ENCODE peak calls at places on chromosomes 12 and 14, in six cellular contexts. Y is iPS DF 6.9; A is CD8-positive, alpha-beta T cell; F is heart left ventricle; T is tibial nerve; O is psoas muscle. R is an unnamed sample.

GRCh38 chr14:20215196-20215595 is 8.3 kb upstream of the OR11H6 start:
- DNase-seq in T (no peak), Y (no peak), O (no peak), F (no peak), A (no peak), R (no peak)

GRCh38 chr12:52436000-52436827 is 2.0 kb upstream of the KRT75 start:
- DNase-seq in O (no peak), Y (no peak), F (no peak), A (no peak), T (no peak), R (no peak)

GRCh38 chr14:34348592-34348991 is 113.4 kb downstream of the SPTSSA start:
- DNase-seq in Y (no peak), F (no peak), O (no peak), A (no peak), T (no peak), R (no peak)

GRCh38 chr14:104314251-104314941 is 176.0 kb downstream of the KIF26A start:
- DNase-seq in T (no peak), A (no peak), Y (no peak), F (no peak), O (peak; percentile 24), R (no peak)

GRCh38 chr12:49198431-49199155 is 9.7 kb upstream of the TUBA1A start:
- DNase-seq in F (peak; percentile 67), Y (no peak), A (no peak), T (no peak), O (no peak), R (no peak)

GRCh38 chr14:24426912-24427536 is 2.4 kb downstream of the CBLN3 start:
- DNase-seq in A (no peak), T (no peak), Y (no peak), F (no peak), O (no peak), R (no peak)

GRCh38 chr12:122880668-122881067 is 15.3 kb downstream of the VPS37B start:
- DNase-seq in T (no peak), Y (no peak), F (no peak), O (no peak), A (no peak), R (no peak)

GRCh38 chr12:40104461-40105264 is 1.2 kb downstream of the SLC2A13 start:
- DNase-seq in Y (no peak), F (peak; percentile 26), A (no peak), T (no peak), O (no peak), R (no peak)

GRCh38 chr12:52461693-52462092 is 9.7 kb upstream of the KRT6B start:
- DNase-seq in T (no peak), O (no peak), Y (no peak), F (no peak), A (no peak), R (no peak)

GRCh38 chr14:90569606-90570462 is 173.0 kb downstream of the CALM1 start:
- DNase-seq in A (no peak), F (no peak), Y (no peak), T (no peak), O (peak; percentile 35), R (peak; percentile 61)

GRCh38 chr14:35669782-35670181 is 135.8 kb downstream of the INSM2 start:
- DNase-seq in F (no peak), A (no peak), O (no peak), Y (no peak), T (no peak), R (no peak)
- H3K36me3 ChIP-seq in F (peaks cover 12% of the 10 kb centered on the region), A (peaks cover 4% of the 10 kb centered on the region), O (peaks cover 79% of the 10 kb centered on the region), Y (no peaks in the 10 kb centered on the region), T (peaks cover 5% of the 10 kb centered on the region), R (peaks cover 3% of the 10 kb centered on the region)

GRCh38 chr12:5914387-5915149 is 30.5 kb downstream of the ANO2 start:
- DNase-seq in T (no peak), O (no peak), F (no peak), A (no peak), Y (no peak), R (no peak)

GRCh38 chr12:5912437-5913334 is 32.4 kb downstream of the ANO2 start:
- DNase-seq in T (no peak), F (no peak), Y (peak; percentile 64), A (no peak), O (no peak), R (no peak)

GRCh38 chr12:5916785-5917290 is 28.2 kb downstream of the ANO2 start:
- DNase-seq in O (no peak), F (no peak), T (no peak), Y (no peak), A (no peak), R (no peak)

GRCh38 chr12:5912011-5912410 is 33.0 kb downstream of the ANO2 start:
- DNase-seq in O (no peak), F (no peak), A (no peak), Y (no peak), T (no peak), R (no peak)

DNA sequence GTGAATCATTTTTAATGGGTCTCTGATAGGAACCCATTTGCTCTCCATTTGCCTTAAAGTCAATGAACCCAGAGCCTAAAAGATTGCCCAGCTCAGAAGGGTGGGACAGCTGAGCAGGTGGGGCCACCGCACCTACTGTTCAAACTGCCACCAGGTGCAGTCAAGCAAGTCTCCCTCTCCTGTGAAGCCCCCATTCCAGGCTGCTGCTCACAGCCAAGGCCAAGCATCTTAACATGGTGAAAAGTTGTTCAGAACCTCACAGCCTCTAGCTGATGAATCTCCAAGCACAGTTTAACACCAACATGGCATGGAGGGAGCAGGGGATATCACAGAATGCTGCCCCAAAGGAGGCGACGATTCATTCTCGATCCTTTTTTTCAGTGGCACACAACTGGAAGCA is 29.5 kb downstream of the ANO2 start:
- DNase-seq in T (no peak), O (no peak), A (no peak), F (no peak), Y (no peak), R (no peak)
- H3K36me3 ChIP-seq in T (no peaks in the 10 kb centered on the region), O (no peaks in the 10 kb centered on the region), A (no peaks in the 10 kb centered on the region), F (no peaks in the 10 kb centered on the region), Y (no peaks in the 10 kb centered on the region), R (no peaks in the 10 kb centered on the region)

GRCh38 chr12:64687816-64688599 is 71.2 kb downstream of the GNS start:
- DNase-seq in O (no peak), Y (no peak), T (no peak), A (no peak), F (no peak), R (no peak)

GRCh38 chr12:64688715-64689114 is 70.5 kb downstream of the GNS start:
- DNase-seq in Y (no peak), A (no peak), F (no peak), T (no peak), O (no peak), R (no peak)

GRCh38 chr12:64691793-64692583 is 67.2 kb downstream of the GNS start:
- DNase-seq in Y (no peak), F (no peak), O (no peak), T (no peak), A (no peak), R (no peak)

GRCh38 chr12:64694130-64695078 is 64.8 kb downstream of the GNS start:
- DNase-seq in F (no peak), Y (no peak), A (no peak), O (no peak), T (no peak), R (no peak)

DNA sequence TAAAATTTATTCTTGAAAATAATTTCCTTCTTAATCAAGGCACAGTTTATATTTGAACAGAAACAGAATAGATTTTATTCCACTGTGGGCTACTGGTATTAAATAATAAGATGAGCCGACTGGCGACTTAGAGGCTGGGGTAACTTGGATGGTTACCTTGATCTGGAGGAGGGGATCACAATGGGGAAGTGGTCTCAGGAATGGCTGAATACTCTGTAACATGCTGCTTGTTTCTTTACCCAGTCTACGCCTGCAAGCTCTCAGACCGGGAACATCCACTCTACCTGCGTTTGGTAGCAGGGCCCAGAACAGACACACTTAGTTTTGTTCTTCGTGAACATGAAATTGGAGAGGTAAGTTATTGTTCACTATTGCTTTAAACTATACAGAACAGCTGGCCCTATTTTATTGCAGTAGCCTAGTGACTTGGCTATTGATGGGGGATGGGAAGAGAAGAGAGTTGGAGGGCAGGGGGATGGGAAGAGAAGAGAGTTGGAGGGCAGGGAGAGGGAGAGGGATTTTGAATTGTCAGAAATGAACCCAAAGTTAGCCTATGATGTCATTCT is 67.9 kb downstream of the GNS start:
- DNase-seq in O (no peak), A (no peak), Y (peak; percentile 57), F (no peak), T (no peak), R (no peak)
- H3K36me3 ChIP-seq in O (peaks cover 15% of the 10 kb centered on the region), A (peaks cover 29% of the 10 kb centered on the region), Y (no peaks in the 10 kb centered on the region), F (no peaks in the 10 kb centered on the region), T (no peaks in the 10 kb centered on the region), R (no peaks in the 10 kb centered on the region)

GRCh38 chr12:884746-885414 is 64.6 kb downstream of the RAD52 start:
- DNase-seq in A (no peak), F (no peak), Y (no peak), O (no peak), T (no peak), R (no peak)
- H3K36me3 ChIP-seq in A (peaks cover 80% of the 10 kb centered on the region), F (peaks cover 91% of the 10 kb centered on the region), Y (peaks cover 24% of the 10 kb centered on the region), O (peaks cover 100% of the 10 kb centered on the region), T (peaks cover 18% of the 10 kb centered on the region), R (peaks cover 3% of the 10 kb centered on the region)

GRCh38 chr12:106073179-106073578 is 65.6 kb downstream of the NUAK1 start:
- DNase-seq in O (no peak), A (no peak), F (no peak), Y (no peak), T (no peak), R (no peak)
- H3K36me3 ChIP-seq in O (peaks cover 46% of the 10 kb centered on the region), A (no peaks in the 10 kb centered on the region), F (peaks cover 12% of the 10 kb centered on the region), Y (no peaks in the 10 kb centered on the region), T (no peaks in the 10 kb centered on the region), R (no peaks in the 10 kb centered on the region)

GRCh38 chr12:124490584-124491305 is 76.7 kb downstream of the NCOR2 start:
- DNase-seq in F (peak; percentile 94), O (peak; percentile 93), T (peak; percentile 68), A (no peak), Y (no peak), R (no peak)
- H3K36me3 ChIP-seq in F (no peaks in the 10 kb centered on the region), O (peaks cover 38% of the 10 kb centered on the region), T (no peaks in the 10 kb centered on the region), A (no peaks in the 10 kb centered on the region), Y (peaks cover 21% of the 10 kb centered on the region), R (no peaks in the 10 kb centered on the region)

GRCh38 chr12:50901685-50902113 is 50.6 kb upstream of the HIGD1C start:
- DNase-seq in A (no peak), O (no peak), F (no peak), Y (no peak), T (no peak), R (no peak)
- H3K36me3 ChIP-seq in A (no peaks in the 10 kb centered on the region), O (no peaks in the 10 kb centered on the region), F (no peaks in the 10 kb centered on the region), Y (no peaks in the 10 kb centered on the region), T (no peaks in the 10 kb centered on the region), R (no peaks in the 10 kb centered on the region)

DNA sequence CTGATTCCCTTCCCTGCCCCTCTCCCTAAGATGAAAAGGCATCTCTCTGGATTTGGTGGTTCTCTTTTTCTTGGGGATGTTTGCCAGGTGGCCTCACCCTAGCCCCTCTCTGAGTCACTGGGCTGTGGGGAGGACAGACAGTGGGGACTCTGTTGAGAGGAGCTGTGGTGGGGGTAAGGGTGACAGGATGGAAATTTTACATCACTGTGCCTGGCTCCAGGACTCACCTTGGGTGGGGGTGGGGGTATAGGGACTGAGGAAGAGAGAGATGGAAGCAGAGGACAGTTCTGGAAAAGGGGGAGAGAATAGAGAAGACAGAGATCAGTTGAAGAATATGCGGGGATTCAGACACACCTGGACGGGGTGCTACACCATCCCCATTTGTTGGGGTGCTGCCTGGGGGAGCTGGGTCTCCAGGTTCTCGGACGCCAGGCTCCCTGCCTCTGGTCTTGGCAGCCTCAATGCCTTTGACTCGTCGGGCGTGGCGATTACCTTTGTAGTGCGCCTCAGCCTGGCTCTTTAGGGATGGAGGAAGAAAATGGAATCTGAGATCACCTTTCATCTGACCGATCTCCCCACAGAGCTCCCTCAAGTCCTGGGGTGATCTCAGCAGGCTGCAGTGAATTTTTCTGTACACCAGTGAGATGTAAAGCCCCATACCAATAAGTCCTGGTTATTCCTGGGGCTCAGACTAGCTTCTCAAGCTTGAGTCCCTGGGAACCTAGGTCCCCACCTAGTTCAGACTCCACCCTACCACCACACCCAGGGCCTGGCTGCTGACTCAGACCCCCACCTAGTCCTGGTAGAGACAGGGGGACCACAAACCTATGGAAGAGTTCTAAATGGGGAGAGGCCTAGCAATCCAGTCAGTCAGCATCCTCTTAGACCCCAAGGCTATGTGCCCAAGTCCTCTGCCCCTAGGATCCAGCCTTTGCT is 9.6 kb upstream of the GPR84 start:
- DNase-seq in Y (no peak), F (no peak), O (no peak), A (no peak), T (no peak), R (no peak)
- H3K36me3 ChIP-seq in Y (peaks cover 4% of the 10 kb centered on the region), F (no peaks in the 10 kb centered on the region), O (peaks cover 42% of the 10 kb centered on the region), A (no peaks in the 10 kb centered on the region), T (no peaks in the 10 kb centered on the region), R (no peaks in the 10 kb centered on the region)

R was measured in breast epithelium.